ENCODE peak calls at places on chromosomes 11 and 22, in five cellular contexts. L is cardiac muscle cell, X is kidney epithelial cell, Q is progenitor cell of endocrine pancreas, R is A549. M is an unnamed sample.

GRCh38 chr11:117686711-117687110 is 110.3 kb downstream of the DSCAML1 start:
- DNase-seq in L (no peak), X (no peak), Q (no peak), R (no peak), M (no peak)

GRCh38 chr11:40228671-40229070 is 1230.8 kb downstream of the LRRC4C start:
- DNase-seq in L (no peak), X (no peak), Q (no peak), R (no peak), M (no peak)

GRCh38 chr11:76512851-76513653 is 68.2 kb downstream of the EMSY start:
- DNase-seq in L (peak; percentile 29), X (no peak), Q (no peak), R (no peak), M (no peak)

GRCh38 chr11:134574947-134575346 is 162.9 kb upstream of the B3GAT1 start:
- DNase-seq in L (no peak), X (no peak), Q (no peak), R (no peak), M (no peak)

GRCh38 chr11:67468509-67468834 is 579 bp downstream of the TMEM134 start:
- DNase-seq in L (no peak), X (no peak), Q (no peak), R (no peak), M (no peak)

GRCh38 chr11:17936790-17937189 is 76.1 kb downstream of the SERGEF start:
- DNase-seq in L (no peak), X (no peak), Q (no peak), R (no peak), M (no peak)

GRCh38 chr11:119317592-119318239 is 786 bp upstream of the MCAM start:
- DNase-seq in L (no peak), X (no peak), Q (no peak), R (no peak), M (no peak)

GRCh38 chr11:98734686-98735085 is 286.1 kb upstream of the CNTN5 start:
- DNase-seq in L (no peak), X (no peak), Q (no peak), R (no peak), M (no peak)

GRCh38 chr22:40472036-40472435 is 101.6 kb downstream of the SGSM3 start:
- DNase-seq in L (no peak), X (no peak), Q (no peak), R (no peak), M (no peak)

GRCh38 chr11:114799524-114799923 is 121.2 kb downstream of the NXPE2 start:
- DNase-seq in L (peak; percentile 24), X (no peak), Q (no peak), R (no peak), M (no peak)

GRCh38 chr11:81237139-81237538 is 1496.5 kb downstream of the FAM181B start:
- DNase-seq in L (peak; percentile 68), X (no peak), Q (no peak), R (no peak), M (no peak)

GRCh38 chr11:119335091-119335654 is 846 bp downstream of the RNF26 start:
- DNase-seq in L (no peak), X (no peak), Q (no peak), R (no peak), M (no peak)

GRCh38 chr22:46045459-46046298 is 68.7 kb upstream of the WNT7B start:
- DNase-seq in L (no peak), X (no peak), Q (no peak), R (no peak), M (peak; percentile 81)

GRCh38 chr22:39253427-39254070 is 8.8 kb upstream of the PDGFB start:
- DNase-seq in L (peak; percentile 88), X (peak; percentile 82), Q (no peak), R (peak; percentile 86), M (no peak)

GRCh38 chr11:44934110-44934509 is 16.6 kb downstream of the TP53I11 start:
- DNase-seq in L (no peak), X (no peak), Q (no peak), R (no peak), M (no peak)

GRCh38 chr22:32059426-32059825 is 16.4 kb downstream of the SLC5A1 start:
- DNase-seq in L (no peak), X (no peak), Q (no peak), R (no peak), M (no peak)

GRCh38 chr11:67644042-67644441 is 4.5 kb upstream of the TBX10 start:
- DNase-seq in L (no peak), X (no peak), Q (no peak), R (peak; percentile 48), M (no peak)

GRCh38 chr22:25062378-25063095 is 110.0 kb downstream of the KIAA1671 start:
- DNase-seq in L (no peak), X (no peak), Q (no peak), R (no peak), M (no peak)

GRCh38 chr22:46466255-46466676 is 71.2 kb downstream of the CELSR1 start:
- DNase-seq in L (no peak), X (no peak), Q (no peak), R (no peak), M (no peak)

GRCh38 chr22:32446321-32446720 is 17.9 kb downstream of the BPIFC start:
- DNase-seq in L (no peak), X (no peak), Q (no peak), R (no peak), M (no peak)

GRCh38 chr11:79160786-79161403 is 279.9 kb downstream of the TENM4 start:
- DNase-seq in L (peak; percentile 58), X (no peak), Q (no peak), R (no peak), M (no peak)

GRCh38 chr11:42766191-42766590 is 545.6 kb upstream of the API5 start:
- DNase-seq in L (no peak), X (no peak), Q (no peak), R (no peak), M (no peak)

GRCh38 chr11:45590743-45591142 is 74.7 kb downstream of the CHST1 start:
- DNase-seq in L (no peak), X (no peak), Q (no peak), R (no peak), M (no peak)

GRCh38 chr11:75333022-75333806 is 18.2 kb downstream of the ARRB1 start:
- DNase-seq in L (no peak), X (no peak), Q (no peak), R (no peak), M (no peak)

GRCh38 chr11:123239371-123240150 is 44.5 kb upstream of the CLMP start:
- DNase-seq in L (no peak), X (no peak), Q (no peak), R (no peak), M (no peak)

GRCh38 chr11:117096140-117096972 is 1.9 kb downstream of the SIK3 start:
- DNase-seq in L (peak; percentile 62), X (no peak), Q (no peak), R (no peak), M (no peak)

GRCh38 chr22:37731804-37732471 is 35.1 kb downstream of the TRIOBP start:
- DNase-seq in L (no peak), X (no peak), Q (no peak), R (peak; percentile 31), M (no peak)
- TF ChIP-seq CTCF in L (peak; percentile 6), X (no peak), Q (peak; percentile 44), R (no peak), M (peak; percentile 24)

DNA sequence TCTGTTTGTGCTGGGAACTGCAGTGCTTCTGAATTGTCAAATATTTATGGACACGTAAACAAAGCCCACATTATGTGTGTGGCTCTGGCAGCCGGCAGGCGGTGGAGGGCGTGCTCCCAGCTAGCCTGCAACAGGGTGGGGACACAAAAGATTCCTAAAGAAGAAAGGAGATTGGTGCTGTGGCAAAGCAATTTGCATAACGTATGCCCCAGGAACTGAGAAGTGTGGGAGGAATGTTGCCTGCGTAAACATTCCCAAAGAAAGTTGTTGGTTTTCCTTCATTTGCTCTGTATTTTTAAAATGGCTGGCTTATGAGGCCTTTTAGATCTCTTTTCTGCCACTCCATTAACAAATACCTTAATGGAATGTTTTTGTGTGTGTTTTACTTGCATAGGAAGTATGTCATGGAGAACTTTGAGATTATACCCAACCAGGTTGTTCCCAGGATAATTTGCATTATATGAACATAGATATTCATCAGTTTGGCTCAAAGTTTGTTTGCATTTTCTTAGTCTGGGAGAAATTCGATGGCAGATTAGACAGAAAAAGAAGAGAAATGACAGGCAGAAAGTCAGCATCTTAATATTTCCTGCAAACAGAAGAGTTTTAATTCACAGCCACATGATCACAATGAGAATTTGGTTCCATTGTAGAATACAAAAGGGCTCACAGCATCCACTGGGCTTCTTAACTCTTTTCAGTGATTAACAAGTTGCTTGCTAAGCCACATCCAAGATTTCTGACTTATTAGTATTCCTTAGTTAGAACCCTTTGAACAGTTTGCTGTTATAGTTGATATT is 41.8 kb upstream of the DLAT start:
- DNase-seq in L (peak; percentile 81), X (no peak), Q (peak; percentile 51), R (no peak), M (no peak)
- TF ChIP-seq CTCF in L (no peak), X (no peak), Q (peak; percentile 40), R (no peak), M (no peak)

GRCh38 chr11:112023104-112023503 is 2.1 kb upstream of the DLAT start:
- DNase-seq in L (peak; percentile 37), X (no peak), Q (no peak), R (no peak), M (no peak)
- TF ChIP-seq CTCF in L (no peak), X (no peak), Q (peak; percentile 18), R (no peak), M (peak; percentile 36)

GRCh38 chr11:61183645-61184044 is 19.7 kb upstream of the PGA3 start:
- DNase-seq in L (no peak), X (no peak), Q (no peak), R (no peak), M (no peak)
- TF ChIP-seq CTCF in L (no peak), X (no peak), Q (peak; percentile 17), R (no peak), M (peak; percentile 40)

GRCh38 chr22:23787600-23787896 is 782 bp downstream of the SMARCB1 start:
- DNase-seq in L (no peak), X (no peak), Q (no peak), R (no peak), M (no peak)

GRCh38 chr22:23786261-23786710 is 480 bp upstream of the SMARCB1 start:
- DNase-seq in L (no peak), X (no peak), Q (no peak), R (no peak), M (no peak)

GRCh38 chr22:23789121-23789520 is 2.4 kb downstream of the SMARCB1 start:
- DNase-seq in L (no peak), X (no peak), Q (no peak), R (no peak), M (peak; percentile 12)

GRCh38 chr22:23787910-23788309 is 1.1 kb downstream of the SMARCB1 start:
- DNase-seq in L (no peak), X (no peak), Q (no peak), R (no peak), M (no peak)

DNA sequence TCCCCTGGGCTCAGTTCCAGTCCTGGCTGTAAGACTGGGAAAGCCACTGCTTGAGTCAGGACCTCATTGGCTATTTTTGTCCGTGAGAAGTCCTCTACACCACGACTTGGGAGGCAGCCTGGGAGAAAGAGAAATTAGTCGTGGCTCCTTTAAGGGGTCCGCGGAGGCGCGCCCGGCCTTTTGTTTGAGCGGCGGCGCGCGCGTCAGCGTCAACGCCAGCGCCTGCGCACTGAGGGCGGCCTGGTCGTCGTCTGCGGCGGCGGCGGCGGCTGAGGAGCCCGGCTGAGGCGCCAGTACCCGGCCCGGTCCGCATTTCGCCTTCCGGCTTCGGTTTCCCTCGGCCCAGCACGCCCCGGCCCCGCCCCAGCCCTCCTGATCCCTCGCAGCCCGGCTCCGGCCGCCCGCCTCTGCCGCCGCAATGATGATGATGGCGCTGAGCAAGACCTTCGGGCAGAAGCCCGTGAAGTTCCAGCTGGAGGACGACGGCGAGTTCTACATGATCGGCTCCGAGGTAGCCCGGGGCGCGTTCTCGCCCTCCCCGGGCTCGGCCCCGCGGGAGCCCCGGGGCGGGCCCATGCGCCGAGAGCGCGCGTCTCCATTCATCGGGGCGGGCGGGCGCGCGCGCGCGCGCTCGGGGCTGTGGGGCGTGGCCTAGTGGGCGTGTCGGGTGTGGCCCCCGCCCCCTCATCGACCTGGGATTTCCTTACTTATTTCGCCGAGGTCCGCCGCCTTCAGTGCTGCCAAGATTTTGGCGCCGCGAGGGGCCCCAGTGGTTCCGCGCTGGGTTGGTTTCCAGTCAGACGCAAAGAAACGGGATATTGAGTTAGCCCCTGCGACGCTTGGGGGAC is at the start of gene SMARCB1:
- DNase-seq in L (peak; percentile 97), X (no peak), Q (peak; percentile 82), R (peak; percentile 85), M (no peak)
- TF ChIP-seq CTCF in L (no peak), X (no peak), Q (no peak), R (no peak), M (no peak)